ENCODE peak calls at places on chromosomes 7 and 10, in seven cellular contexts. One of them, this sample, is unnamed.

GRCh38 chr7:518630-519428 is 817 bp downstream of the PDGFA start:
- DNase-seq in HepG2: no peak
- DNase-seq in GM12878: no peak
- DNase-seq in SK-N-SH: peak
- DNase-seq in K562: peak
- DNase-seq in HCT116: no peak
- DNase-seq in H1: peak
- DNase-seq in this sample: peak

GRCh38 chr10:36344816-36345215 is 702.7 kb upstream of the FZD8 start:
- DNase-seq in K562: no peak
- DNase-seq in GM12878: no peak
- DNase-seq in SK-N-SH: no peak
- DNase-seq in H1: no peak
- DNase-seq in HepG2: no peak
- DNase-seq in HCT116: no peak
- DNase-seq in this sample: no peak

GRCh38 chr10:60944910-60945297 is 919 bp upstream of the RHOBTB1 start:
- DNase-seq in H1: no peak
- DNase-seq in K562: no peak
- DNase-seq in HepG2: no peak
- DNase-seq in SK-N-SH: no peak
- DNase-seq in HCT116: no peak
- DNase-seq in GM12878: no peak
- DNase-seq in this sample: no peak

GRCh38 chr7:135245226-135245625 is 11.6 kb downstream of the STRA8 start:
- DNase-seq in K562: no peak
- DNase-seq in H1: no peak
- DNase-seq in GM12878: no peak
- DNase-seq in SK-N-SH: no peak
- DNase-seq in HepG2: no peak
- DNase-seq in HCT116: no peak
- DNase-seq in this sample: no peak

GRCh38 chr7:133135451-133135850 is 53.6 kb upstream of the CHCHD3 start:
- DNase-seq in SK-N-SH: no peak
- DNase-seq in H1: no peak
- DNase-seq in GM12878: no peak
- DNase-seq in K562: no peak
- DNase-seq in HepG2: no peak
- DNase-seq in HCT116: no peak
- DNase-seq in this sample: no peak

GRCh38 chr10:99906470-99906869 is 103.3 kb downstream of the DNMBP start:
- DNase-seq in K562: peak
- DNase-seq in GM12878: no peak
- DNase-seq in H1: no peak
- DNase-seq in HCT116: peak
- DNase-seq in SK-N-SH: no peak
- DNase-seq in HepG2: no peak
- DNase-seq in this sample: no peak

GRCh38 chr10:13597909-13598308 is 11.1 kb downstream of the PRPF18 start:
- DNase-seq in HCT116: no peak
- DNase-seq in H1: no peak
- DNase-seq in K562: no peak
- DNase-seq in GM12878: no peak
- DNase-seq in HepG2: no peak
- DNase-seq in SK-N-SH: no peak
- DNase-seq in this sample: no peak

GRCh38 chr7:91240546-91240945 is 23.7 kb upstream of the FZD1 start:
- DNase-seq in SK-N-SH: no peak
- DNase-seq in HepG2: peak
- DNase-seq in GM12878: no peak
- DNase-seq in HCT116: no peak
- DNase-seq in H1: no peak
- DNase-seq in K562: no peak
- DNase-seq in this sample: no peak

GRCh38 chr10:115572740-115573455 is 479.7 kb downstream of the ATRNL1 start:
- DNase-seq in HepG2: no peak
- DNase-seq in HCT116: peak
- DNase-seq in K562: no peak
- DNase-seq in H1: peak
- DNase-seq in SK-N-SH: peak
- DNase-seq in GM12878: no peak
- DNase-seq in this sample: peak

GRCh38 chr7:130939285-130940095 is 205.5 kb upstream of the KLF14 start:
- DNase-seq in GM12878: no peak
- DNase-seq in K562: peak
- DNase-seq in SK-N-SH: no peak
- DNase-seq in H1: no peak
- DNase-seq in HCT116: no peak
- DNase-seq in HepG2: no peak
- DNase-seq in this sample: no peak

GRCh38 chr7:13496971-13497370 is 492.5 kb downstream of the ETV1 start:
- DNase-seq in H1: no peak
- DNase-seq in K562: no peak
- DNase-seq in HCT116: no peak
- DNase-seq in GM12878: no peak
- DNase-seq in SK-N-SH: no peak
- DNase-seq in HepG2: no peak
- DNase-seq in this sample: no peak

GRCh38 chr7:96203781-96204180 is 118.1 kb downstream of the SLC25A13 start:
- DNase-seq in GM12878: no peak
- DNase-seq in HCT116: no peak
- DNase-seq in H1: no peak
- DNase-seq in K562: no peak
- DNase-seq in SK-N-SH: no peak
- DNase-seq in HepG2: no peak
- DNase-seq in this sample: no peak

GRCh38 chr7:89623018-89623672 is 531.1 kb upstream of the STEAP1 start:
- DNase-seq in HepG2: peak
- DNase-seq in SK-N-SH: peak
- DNase-seq in HCT116: peak
- DNase-seq in H1: peak
- DNase-seq in GM12878: peak
- DNase-seq in K562: no peak
- DNase-seq in this sample: peak

DNA sequence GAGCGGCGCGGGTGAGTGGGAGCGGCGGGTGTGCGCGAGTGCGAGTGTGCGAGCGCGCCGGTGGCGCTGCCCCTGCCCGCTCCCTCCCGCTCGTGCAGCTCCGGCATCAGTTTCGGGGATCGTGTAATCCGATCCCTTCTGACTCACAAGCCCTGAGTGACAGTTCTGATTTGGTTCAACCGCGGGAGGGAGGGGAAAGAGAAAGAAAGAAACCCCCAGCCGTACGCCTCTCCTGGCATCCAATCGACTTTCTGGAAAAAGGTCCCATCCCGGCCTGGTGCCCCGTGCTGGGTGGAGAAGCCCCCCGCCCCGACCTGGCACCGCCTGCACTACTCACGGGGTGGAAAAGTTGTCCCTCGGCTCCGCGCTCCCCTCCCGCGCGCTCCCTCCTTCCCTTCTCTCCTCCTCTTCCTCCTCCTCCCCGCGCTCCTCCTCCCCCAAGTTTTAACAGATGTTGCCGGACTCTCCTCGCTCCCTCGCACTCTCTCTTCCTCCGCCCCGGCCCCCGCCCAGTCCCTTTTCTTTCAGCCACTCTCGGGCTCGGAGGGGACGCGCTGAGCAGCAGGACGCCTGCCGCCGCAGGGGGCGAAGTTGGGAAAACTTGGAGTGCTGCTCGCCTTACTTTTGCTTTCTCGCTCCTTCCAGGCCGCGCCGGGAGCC is at the start of gene GLI3:
- DNase-seq in GM12878: no peak
- DNase-seq in HepG2: no peak
- DNase-seq in HCT116: no peak
- DNase-seq in H1: peak
- DNase-seq in K562: peak
- DNase-seq in SK-N-SH: peak
- DNase-seq in this sample: peak
- TF ChIP-seq JUND in GM12878: no peak
- TF ChIP-seq JUND in HepG2: no peak
- TF ChIP-seq JUND in HCT116: no peak
- TF ChIP-seq JUND in H1: peak
- TF ChIP-seq JUND in K562: peak
- TF ChIP-seq JUND in SK-N-SH: peak
- TF ChIP-seq JUND in this sample: no peak

GRCh38 chr10:21191512-21191911 is 294.4 kb upstream of the NEBL start:
- DNase-seq in SK-N-SH: no peak
- DNase-seq in GM12878: no peak
- DNase-seq in HepG2: no peak
- DNase-seq in K562: no peak
- DNase-seq in HCT116: peak
- DNase-seq in H1: no peak
- DNase-seq in this sample: no peak

GRCh38 chr10:21197006-21197405 is 299.9 kb upstream of the NEBL start:
- DNase-seq in SK-N-SH: no peak
- DNase-seq in HCT116: no peak
- DNase-seq in HepG2: no peak
- DNase-seq in H1: no peak
- DNase-seq in GM12878: no peak
- DNase-seq in K562: no peak
- DNase-seq in this sample: no peak

GRCh38 chr10:21195149-21195731 is 298.1 kb upstream of the NEBL start:
- DNase-seq in HepG2: no peak
- DNase-seq in K562: no peak
- DNase-seq in GM12878: no peak
- DNase-seq in HCT116: no peak
- DNase-seq in SK-N-SH: no peak
- DNase-seq in H1: no peak
- DNase-seq in this sample: peak

GRCh38 chr10:21197838-21198237 is 300.7 kb upstream of the NEBL start:
- DNase-seq in GM12878: no peak
- DNase-seq in HCT116: no peak
- DNase-seq in K562: no peak
- DNase-seq in SK-N-SH: no peak
- DNase-seq in HepG2: no peak
- DNase-seq in H1: no peak
- DNase-seq in this sample: no peak

GRCh38 chr10:21194510-21194993 is 297.4 kb upstream of the NEBL start:
- DNase-seq in HepG2: peak
- DNase-seq in GM12878: no peak
- DNase-seq in H1: no peak
- DNase-seq in HCT116: peak
- DNase-seq in K562: no peak
- DNase-seq in SK-N-SH: peak
- DNase-seq in this sample: peak
- TF ChIP-seq JUND in HepG2: no peak
- TF ChIP-seq JUND in GM12878: no peak
- TF ChIP-seq JUND in H1: no peak
- TF ChIP-seq JUND in HCT116: no peak
- TF ChIP-seq JUND in K562: peak
- TF ChIP-seq JUND in SK-N-SH: no peak
- TF ChIP-seq JUND in this sample: no peak

DNA sequence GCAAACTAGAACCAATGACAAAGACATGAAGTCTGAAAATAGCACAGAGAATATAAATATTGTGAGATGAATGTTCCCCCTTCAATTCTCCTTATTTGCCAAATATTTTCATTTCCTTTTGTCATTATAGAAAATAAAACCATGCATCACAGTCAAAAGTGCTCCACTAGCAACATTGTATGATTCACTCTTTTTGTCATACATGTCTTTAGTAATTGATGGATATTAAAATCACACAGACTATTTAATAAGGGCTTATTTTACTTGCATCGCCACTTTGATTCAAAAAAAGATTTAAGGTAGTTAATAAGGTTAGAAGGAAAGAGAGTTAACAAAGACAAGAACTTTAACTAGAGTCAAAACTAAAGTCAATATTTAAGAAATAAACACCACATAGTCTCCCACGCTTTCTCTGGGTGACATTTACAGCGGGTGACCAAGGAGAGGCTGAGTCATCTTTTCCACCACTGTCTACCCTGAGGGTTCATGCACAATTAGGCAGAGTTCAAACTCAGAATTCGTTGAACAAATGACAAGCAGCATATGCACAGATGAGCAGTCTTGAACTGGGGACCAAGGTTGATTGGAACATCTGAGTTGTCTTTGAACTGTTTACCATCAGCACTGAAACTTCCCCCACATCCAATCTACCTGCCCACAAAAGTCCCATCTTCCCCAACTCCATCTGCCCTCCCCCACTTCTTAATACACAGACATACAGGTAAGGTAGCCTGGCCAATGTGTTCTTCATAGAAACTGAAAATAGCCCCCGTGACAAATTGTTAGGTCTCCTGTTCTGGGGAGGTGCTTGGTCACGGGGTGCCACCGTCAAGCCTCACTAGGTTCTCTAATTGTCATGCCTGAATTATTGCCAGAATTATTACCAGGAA is 42.5 kb downstream of the C7orf25 start:
- DNase-seq in K562: peak
- DNase-seq in HCT116: peak
- DNase-seq in HepG2: no peak
- DNase-seq in H1: no peak
- DNase-seq in GM12878: peak
- DNase-seq in SK-N-SH: no peak
- DNase-seq in this sample: no peak
- TF ChIP-seq JUND in K562: peak
- TF ChIP-seq JUND in HCT116: peak
- TF ChIP-seq JUND in HepG2: no peak
- TF ChIP-seq JUND in H1: no peak
- TF ChIP-seq JUND in GM12878: peak
- TF ChIP-seq JUND in SK-N-SH: no peak
- TF ChIP-seq JUND in this sample: peak

GRCh38 chr7:7742223-7742622 is 23.8 kb upstream of the RPA3 start:
- DNase-seq in HepG2: no peak
- DNase-seq in GM12878: no peak
- DNase-seq in SK-N-SH: no peak
- DNase-seq in HCT116: no peak
- DNase-seq in K562: no peak
- DNase-seq in H1: no peak
- DNase-seq in this sample: no peak

GRCh38 chr7:7750571-7751242 is 32.3 kb upstream of the RPA3 start:
- DNase-seq in GM12878: no peak
- DNase-seq in H1: no peak
- DNase-seq in HCT116: no peak
- DNase-seq in SK-N-SH: no peak
- DNase-seq in HepG2: no peak
- DNase-seq in K562: no peak
- DNase-seq in this sample: no peak

GRCh38 chr7:7745258-7745657 is 26.9 kb upstream of the RPA3 start:
- DNase-seq in HCT116: no peak
- DNase-seq in GM12878: no peak
- DNase-seq in K562: no peak
- DNase-seq in HepG2: no peak
- DNase-seq in SK-N-SH: no peak
- DNase-seq in H1: no peak
- DNase-seq in this sample: no peak

GRCh38 chr7:7745966-7746365 is 27.6 kb upstream of the RPA3 start:
- DNase-seq in GM12878: no peak
- DNase-seq in K562: no peak
- DNase-seq in HepG2: no peak
- DNase-seq in SK-N-SH: no peak
- DNase-seq in HCT116: no peak
- DNase-seq in H1: no peak
- DNase-seq in this sample: no peak

GRCh38 chr7:7746419-7746818 is 28.0 kb upstream of the RPA3 start:
- DNase-seq in H1: no peak
- DNase-seq in GM12878: no peak
- DNase-seq in HepG2: no peak
- DNase-seq in HCT116: no peak
- DNase-seq in SK-N-SH: peak
- DNase-seq in K562: no peak
- DNase-seq in this sample: no peak
- TF ChIP-seq JUND in H1: no peak
- TF ChIP-seq JUND in GM12878: no peak
- TF ChIP-seq JUND in HepG2: no peak
- TF ChIP-seq JUND in HCT116: no peak
- TF ChIP-seq JUND in SK-N-SH: no peak
- TF ChIP-seq JUND in K562: no peak
- TF ChIP-seq JUND in this sample: no peak

This sample was measured in T47D.